ENCODE peak calls at places on chromosomes 11 and 22, in seven cellular contexts. One of them, this sample, is unnamed.

GRCh38 chr11:103824116-103824515 is 212.3 kb upstream of the DDI1 start:
- DNase-seq in breast epithelium: no peak
- DNase-seq in thyroid gland: no peak
- DNase-seq in A549: no peak
- DNase-seq in heart left ventricle: no peak
- DNase-seq in upper lobe of left lung: no peak
- DNase-seq in body of pancreas: no peak
- DNase-seq in this sample: peak

GRCh38 chr11:79054636-79055035 is 386.2 kb downstream of the TENM4 start:
- DNase-seq in breast epithelium: no peak
- DNase-seq in thyroid gland: no peak
- DNase-seq in A549: no peak
- DNase-seq in heart left ventricle: no peak
- DNase-seq in upper lobe of left lung: no peak
- DNase-seq in body of pancreas: no peak
- DNase-seq in this sample: no peak

GRCh38 chr11:116086426-116086825 is 582.2 kb upstream of the CADM1 start:
- DNase-seq in breast epithelium: no peak
- DNase-seq in thyroid gland: no peak
- DNase-seq in A549: no peak
- DNase-seq in heart left ventricle: no peak
- DNase-seq in upper lobe of left lung: no peak
- DNase-seq in body of pancreas: no peak
- DNase-seq in this sample: no peak

GRCh38 chr22:37244114-37244921 is at the start of gene RAC2:
- DNase-seq in breast epithelium: peak
- DNase-seq in thyroid gland: peak
- DNase-seq in A549: no peak
- DNase-seq in heart left ventricle: peak
- DNase-seq in upper lobe of left lung: peak
- DNase-seq in body of pancreas: peak
- DNase-seq in this sample: peak

GRCh38 chr22:35345808-35346505 is 34.9 kb upstream of the HMOX1 start:
- DNase-seq in breast epithelium: no peak
- DNase-seq in thyroid gland: no peak
- DNase-seq in A549: no peak
- DNase-seq in heart left ventricle: peak
- DNase-seq in upper lobe of left lung: no peak
- DNase-seq in body of pancreas: no peak
- DNase-seq in this sample: no peak

GRCh38 chr22:37633082-37633692 is 6.3 kb upstream of the SH3BP1 start:
- DNase-seq in breast epithelium: no peak
- DNase-seq in thyroid gland: no peak
- DNase-seq in A549: no peak
- DNase-seq in heart left ventricle: no peak
- DNase-seq in upper lobe of left lung: no peak
- DNase-seq in body of pancreas: no peak
- DNase-seq in this sample: no peak

GRCh38 chr22:25067851-25068421 is 115.4 kb downstream of the KIAA1671 start:
- DNase-seq in breast epithelium: no peak
- DNase-seq in thyroid gland: peak
- DNase-seq in A549: no peak
- DNase-seq in heart left ventricle: no peak
- DNase-seq in upper lobe of left lung: peak
- DNase-seq in body of pancreas: no peak
- DNase-seq in this sample: no peak

GRCh38 chr11:59983212-59983611 is 19.4 kb downstream of the OOSP4A start:
- DNase-seq in breast epithelium: no peak
- DNase-seq in thyroid gland: no peak
- DNase-seq in A549: no peak
- DNase-seq in heart left ventricle: no peak
- DNase-seq in upper lobe of left lung: no peak
- DNase-seq in body of pancreas: no peak
- DNase-seq in this sample: no peak

GRCh38 chr11:73295259-73295995 is 12.6 kb upstream of the ARHGEF17 start:
- DNase-seq in breast epithelium: no peak
- DNase-seq in thyroid gland: peak
- DNase-seq in A549: peak
- DNase-seq in heart left ventricle: peak
- DNase-seq in upper lobe of left lung: no peak
- DNase-seq in body of pancreas: peak
- DNase-seq in this sample: peak

GRCh38 chr11:86069408-86070086 is 663 bp upstream of the PICALM start:
- DNase-seq in breast epithelium: peak
- DNase-seq in thyroid gland: no peak
- DNase-seq in A549: peak
- DNase-seq in heart left ventricle: no peak
- DNase-seq in upper lobe of left lung: no peak
- DNase-seq in body of pancreas: no peak
- DNase-seq in this sample: peak

GRCh38 chr22:42283288-42284229 is 13.1 kb upstream of the TCF20 start:
- DNase-seq in breast epithelium: no peak
- DNase-seq in thyroid gland: no peak
- DNase-seq in A549: no peak
- DNase-seq in heart left ventricle: peak
- DNase-seq in upper lobe of left lung: peak
- DNase-seq in body of pancreas: no peak
- DNase-seq in this sample: no peak

GRCh38 chr22:27164781-27165503 is 507.6 kb downstream of the MIAT start:
- DNase-seq in breast epithelium: no peak
- DNase-seq in thyroid gland: no peak
- DNase-seq in A549: no peak
- DNase-seq in heart left ventricle: no peak
- DNase-seq in upper lobe of left lung: no peak
- DNase-seq in body of pancreas: no peak
- DNase-seq in this sample: no peak

GRCh38 chr11:86916330-86916729 is 38.9 kb downstream of the FZD4 start:
- DNase-seq in breast epithelium: no peak
- DNase-seq in thyroid gland: no peak
- DNase-seq in A549: peak
- DNase-seq in heart left ventricle: no peak
- DNase-seq in upper lobe of left lung: no peak
- DNase-seq in body of pancreas: no peak
- DNase-seq in this sample: peak

GRCh38 chr11:117792241-117792640 is 4.8 kb downstream of the DSCAML1 start:
- DNase-seq in breast epithelium: no peak
- DNase-seq in thyroid gland: peak
- DNase-seq in A549: no peak
- DNase-seq in heart left ventricle: no peak
- DNase-seq in upper lobe of left lung: no peak
- DNase-seq in body of pancreas: no peak
- DNase-seq in this sample: no peak

GRCh38 chr11:45517171-45517770 is 148.2 kb downstream of the CHST1 start:
- DNase-seq in breast epithelium: no peak
- DNase-seq in thyroid gland: no peak
- DNase-seq in A549: no peak
- DNase-seq in heart left ventricle: no peak
- DNase-seq in upper lobe of left lung: no peak
- DNase-seq in body of pancreas: no peak
- DNase-seq in this sample: no peak

GRCh38 chr11:70230151-70230839 is 27.2 kb downstream of the FADD start:
- DNase-seq in breast epithelium: no peak
- DNase-seq in thyroid gland: no peak
- DNase-seq in A549: no peak
- DNase-seq in heart left ventricle: no peak
- DNase-seq in upper lobe of left lung: no peak
- DNase-seq in body of pancreas: no peak
- DNase-seq in this sample: no peak

GRCh38 chr11:64629103-64629502 is 38.1 kb downstream of the SLC22A12 start:
- DNase-seq in breast epithelium: no peak
- DNase-seq in thyroid gland: no peak
- DNase-seq in A549: no peak
- DNase-seq in heart left ventricle: no peak
- DNase-seq in upper lobe of left lung: no peak
- DNase-seq in body of pancreas: no peak
- DNase-seq in this sample: no peak

GRCh38 chr11:92540113-92540512 is 315.5 kb downstream of the FAT3 start:
- DNase-seq in breast epithelium: no peak
- DNase-seq in thyroid gland: no peak
- DNase-seq in A549: no peak
- DNase-seq in heart left ventricle: no peak
- DNase-seq in upper lobe of left lung: no peak
- DNase-seq in body of pancreas: no peak
- DNase-seq in this sample: no peak

GRCh38 chr22:29251265-29251664 is 16.5 kb downstream of the RHBDD3 start:
- DNase-seq in breast epithelium: no peak
- DNase-seq in thyroid gland: no peak
- DNase-seq in A549: no peak
- DNase-seq in heart left ventricle: no peak
- DNase-seq in upper lobe of left lung: no peak
- DNase-seq in body of pancreas: no peak
- DNase-seq in this sample: no peak

GRCh38 chr11:121892131-121892681 is 223.8 kb downstream of the BLID start:
- DNase-seq in breast epithelium: no peak
- DNase-seq in thyroid gland: no peak
- DNase-seq in A549: no peak
- DNase-seq in heart left ventricle: no peak
- DNase-seq in upper lobe of left lung: no peak
- DNase-seq in body of pancreas: no peak
- DNase-seq in this sample: peak

GRCh38 chr11:121890377-121890776 is 225.6 kb downstream of the BLID start:
- DNase-seq in breast epithelium: peak
- DNase-seq in thyroid gland: no peak
- DNase-seq in A549: no peak
- DNase-seq in heart left ventricle: no peak
- DNase-seq in upper lobe of left lung: no peak
- DNase-seq in body of pancreas: no peak
- DNase-seq in this sample: peak

GRCh38 chr11:121891134-121891533 is 224.9 kb downstream of the BLID start:
- DNase-seq in breast epithelium: no peak
- DNase-seq in thyroid gland: no peak
- DNase-seq in A549: no peak
- DNase-seq in heart left ventricle: no peak
- DNase-seq in upper lobe of left lung: no peak
- DNase-seq in body of pancreas: no peak
- DNase-seq in this sample: no peak

GRCh38 chr11:121894581-121894980 is 221.4 kb downstream of the BLID start:
- DNase-seq in breast epithelium: no peak
- DNase-seq in thyroid gland: no peak
- DNase-seq in A549: no peak
- DNase-seq in heart left ventricle: no peak
- DNase-seq in upper lobe of left lung: no peak
- DNase-seq in body of pancreas: no peak
- DNase-seq in this sample: no peak

DNA sequence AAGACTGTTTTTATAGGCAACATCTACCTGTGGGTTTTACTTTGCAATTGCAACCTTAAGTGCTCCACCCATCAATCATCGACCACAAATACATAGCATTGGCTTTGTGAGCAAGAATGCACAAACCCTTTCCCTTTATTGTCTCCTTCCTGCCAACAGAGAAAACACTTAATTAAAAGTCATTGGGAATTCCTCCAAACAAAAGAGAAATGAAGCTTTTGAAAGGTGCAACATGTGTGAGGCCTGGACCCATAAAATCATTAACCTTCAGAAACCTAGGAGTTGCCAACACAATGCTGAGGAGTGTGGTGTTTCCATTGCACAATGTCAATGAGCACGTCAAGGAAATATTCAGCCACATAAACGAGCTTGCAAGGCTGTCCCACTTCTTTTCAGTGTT is 223.2 kb downstream of the BLID start:
- DNase-seq in breast epithelium: no peak
- DNase-seq in thyroid gland: no peak
- DNase-seq in A549: no peak
- DNase-seq in heart left ventricle: no peak
- DNase-seq in upper lobe of left lung: no peak
- DNase-seq in body of pancreas: no peak
- DNase-seq in this sample: no peak
- H3K27ac ChIP-seq in breast epithelium: no peak
- H3K27ac ChIP-seq in thyroid gland: no peak
- H3K27ac ChIP-seq in A549: no peak
- H3K27ac ChIP-seq in heart left ventricle: no peak
- H3K27ac ChIP-seq in upper lobe of left lung: no peak
- H3K27ac ChIP-seq in body of pancreas: no peak
- H3K27ac ChIP-seq in this sample: no peak

GRCh38 chr11:67320011-67320410 is 16.7 kb downstream of the SSH3 start:
- DNase-seq in breast epithelium: no peak
- DNase-seq in thyroid gland: no peak
- DNase-seq in A549: no peak
- DNase-seq in heart left ventricle: no peak
- DNase-seq in upper lobe of left lung: no peak
- DNase-seq in body of pancreas: no peak
- DNase-seq in this sample: no peak

GRCh38 chr11:67316882-67317364 is 13.6 kb downstream of the SSH3 start:
- DNase-seq in breast epithelium: no peak
- DNase-seq in thyroid gland: no peak
- DNase-seq in A549: peak
- DNase-seq in heart left ventricle: no peak
- DNase-seq in upper lobe of left lung: no peak
- DNase-seq in body of pancreas: no peak
- DNase-seq in this sample: no peak

GRCh38 chr11:67318239-67318555 is 14.9 kb downstream of the SSH3 start:
- DNase-seq in breast epithelium: no peak
- DNase-seq in thyroid gland: no peak
- DNase-seq in A549: peak
- DNase-seq in heart left ventricle: no peak
- DNase-seq in upper lobe of left lung: no peak
- DNase-seq in body of pancreas: no peak
- DNase-seq in this sample: no peak

GRCh38 chr11:67315325-67315909 is 12.1 kb downstream of the SSH3 start:
- DNase-seq in breast epithelium: no peak
- DNase-seq in thyroid gland: no peak
- DNase-seq in A549: no peak
- DNase-seq in heart left ventricle: no peak
- DNase-seq in upper lobe of left lung: no peak
- DNase-seq in body of pancreas: no peak
- DNase-seq in this sample: no peak

GRCh38 chr11:67317365-67318238 is 14.3 kb downstream of the SSH3 start:
- DNase-seq in breast epithelium: peak
- DNase-seq in thyroid gland: peak
- DNase-seq in A549: peak
- DNase-seq in heart left ventricle: peak
- DNase-seq in upper lobe of left lung: peak
- DNase-seq in body of pancreas: peak
- DNase-seq in this sample: peak
- TF ChIP-seq POLR2A in breast epithelium: peak
- TF ChIP-seq POLR2A in thyroid gland: no peak
- TF ChIP-seq POLR2A in A549: peak
- TF ChIP-seq POLR2A in heart left ventricle: peak
- TF ChIP-seq POLR2A in upper lobe of left lung: peak
- TF ChIP-seq POLR2A in body of pancreas: peak
- TF ChIP-seq POLR2A in this sample: peak

GRCh38 chr11:28144808-28145207 is 36.6 kb downstream of the METTL15 start:
- DNase-seq in breast epithelium: no peak
- DNase-seq in thyroid gland: no peak
- DNase-seq in A549: no peak
- DNase-seq in heart left ventricle: no peak
- DNase-seq in upper lobe of left lung: no peak
- DNase-seq in body of pancreas: no peak
- DNase-seq in this sample: no peak
- H3K4me3 ChIP-seq in breast epithelium: no peak
- H3K4me3 ChIP-seq in thyroid gland: no peak
- H3K4me3 ChIP-seq in A549: no peak
- H3K4me3 ChIP-seq in heart left ventricle: no peak
- H3K4me3 ChIP-seq in upper lobe of left lung: no peak
- H3K4me3 ChIP-seq in body of pancreas: no peak
- H3K4me3 ChIP-seq in this sample: no peak

DNA sequence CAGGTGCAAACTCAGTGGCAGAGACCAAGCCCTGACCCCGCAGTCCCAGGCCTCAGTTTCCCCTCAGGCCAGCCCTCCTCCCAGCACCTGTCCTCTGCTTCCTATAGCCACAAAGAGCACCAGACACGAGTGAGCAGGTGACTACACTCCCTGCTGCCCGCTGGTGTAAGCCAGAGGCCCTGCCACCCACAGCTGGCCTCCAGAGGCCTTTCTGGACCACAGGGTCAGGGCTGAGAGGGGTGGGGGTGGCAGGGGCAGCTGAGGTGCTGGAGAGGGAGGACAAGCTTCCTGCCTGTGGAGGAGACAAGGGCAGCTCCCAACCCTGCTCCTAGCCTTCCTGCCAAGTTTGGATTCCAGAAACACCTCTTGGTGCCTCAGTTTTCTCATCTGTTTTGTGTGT is 31.3 kb upstream of the WNT7B start:
- DNase-seq in breast epithelium: no peak
- DNase-seq in thyroid gland: no peak
- DNase-seq in A549: no peak
- DNase-seq in heart left ventricle: no peak
- DNase-seq in upper lobe of left lung: no peak
- DNase-seq in body of pancreas: no peak
- DNase-seq in this sample: no peak
- H3K27ac ChIP-seq in breast epithelium: peak
- H3K27ac ChIP-seq in thyroid gland: peak
- H3K27ac ChIP-seq in A549: peak
- H3K27ac ChIP-seq in heart left ventricle: peak
- H3K27ac ChIP-seq in upper lobe of left lung: peak
- H3K27ac ChIP-seq in body of pancreas: peak
- H3K27ac ChIP-seq in this sample: peak

This sample was measured in endothelial cell of umbilical vein.